ENCODE peak calls at places on chromosomes 13 and 19, in nine cellular contexts. One of them, this sample, is unnamed.

GRCh38 chr19:35212241-35212640 is 16.3 kb downstream of the FAM187B start:
- DNase-seq in stimulated activated CD4-positive, alpha-beta T cell treated with anti-CD3 and anti-CD28 coated beads, TNF-alpha, amount 100 ng/mL, for 1 hour: no peak
- DNase-seq in A172: no peak
- DNase-seq in activated CD4-positive, alpha-beta T cell treated with anti-CD3 and anti-CD28 coated beads for 36 hours: peak; percentile 12
- DNase-seq in NCI-H187: no peak
- DNase-seq in CD4-positive, alpha-beta T cell: no peak
- DNase-seq in HFF-Myc: no peak
- DNase-seq in activated T-cell treated with anti-CD3 and anti-CD28 coated beads for 1 hour: no peak
- DNase-seq in fibroblast of pulmonary artery: no peak
- DNase-seq in this sample: no peak

GRCh38 chr19:14536926-14537692 is 7.7 kb downstream of the TECR start:
- DNase-seq in stimulated activated CD4-positive, alpha-beta T cell treated with anti-CD3 and anti-CD28 coated beads, TNF-alpha, amount 100 ng/mL, for 1 hour: no peak
- DNase-seq in A172: peak; percentile 63
- DNase-seq in activated CD4-positive, alpha-beta T cell treated with anti-CD3 and anti-CD28 coated beads for 36 hours: peak; percentile 83
- DNase-seq in NCI-H187: peak; percentile 5
- DNase-seq in CD4-positive, alpha-beta T cell: peak; percentile 58
- DNase-seq in HFF-Myc: no peak
- DNase-seq in activated T-cell treated with anti-CD3 and anti-CD28 coated beads for 1 hour: no peak
- DNase-seq in fibroblast of pulmonary artery: peak; percentile 89
- DNase-seq in this sample: no peak

GRCh38 chr13:85314686-85315085 is 484.5 kb downstream of the SLITRK6 start:
- DNase-seq in stimulated activated CD4-positive, alpha-beta T cell treated with anti-CD3 and anti-CD28 coated beads, TNF-alpha, amount 100 ng/mL, for 1 hour: no peak
- DNase-seq in A172: no peak
- DNase-seq in activated CD4-positive, alpha-beta T cell treated with anti-CD3 and anti-CD28 coated beads for 36 hours: no peak
- DNase-seq in NCI-H187: no peak
- DNase-seq in CD4-positive, alpha-beta T cell: no peak
- DNase-seq in HFF-Myc: no peak
- DNase-seq in activated T-cell treated with anti-CD3 and anti-CD28 coated beads for 1 hour: no peak
- DNase-seq in fibroblast of pulmonary artery: no peak
- DNase-seq in this sample: peak; percentile 62

GRCh38 chr13:36344173-36344572 is 2.0 kb downstream of the SPART start:
- DNase-seq in stimulated activated CD4-positive, alpha-beta T cell treated with anti-CD3 and anti-CD28 coated beads, TNF-alpha, amount 100 ng/mL, for 1 hour: no peak
- DNase-seq in A172: no peak
- DNase-seq in activated CD4-positive, alpha-beta T cell treated with anti-CD3 and anti-CD28 coated beads for 36 hours: no peak
- DNase-seq in NCI-H187: no peak
- DNase-seq in CD4-positive, alpha-beta T cell: no peak
- DNase-seq in HFF-Myc: no peak
- DNase-seq in activated T-cell treated with anti-CD3 and anti-CD28 coated beads for 1 hour: no peak
- DNase-seq in fibroblast of pulmonary artery: peak; percentile 88
- DNase-seq in this sample: no peak

GRCh38 chr13:94470126-94470525 is 9.4 kb downstream of the DCT start:
- DNase-seq in stimulated activated CD4-positive, alpha-beta T cell treated with anti-CD3 and anti-CD28 coated beads, TNF-alpha, amount 100 ng/mL, for 1 hour: no peak
- DNase-seq in A172: no peak
- DNase-seq in activated CD4-positive, alpha-beta T cell treated with anti-CD3 and anti-CD28 coated beads for 36 hours: no peak
- DNase-seq in NCI-H187: no peak
- DNase-seq in CD4-positive, alpha-beta T cell: no peak
- DNase-seq in HFF-Myc: no peak
- DNase-seq in activated T-cell treated with anti-CD3 and anti-CD28 coated beads for 1 hour: no peak
- DNase-seq in fibroblast of pulmonary artery: no peak
- DNase-seq in this sample: no peak

GRCh38 chr13:101019126-101019525 is 344.5 kb upstream of the TMTC4 start:
- DNase-seq in stimulated activated CD4-positive, alpha-beta T cell treated with anti-CD3 and anti-CD28 coated beads, TNF-alpha, amount 100 ng/mL, for 1 hour: no peak
- DNase-seq in A172: no peak
- DNase-seq in activated CD4-positive, alpha-beta T cell treated with anti-CD3 and anti-CD28 coated beads for 36 hours: no peak
- DNase-seq in NCI-H187: no peak
- DNase-seq in CD4-positive, alpha-beta T cell: no peak
- DNase-seq in HFF-Myc: no peak
- DNase-seq in activated T-cell treated with anti-CD3 and anti-CD28 coated beads for 1 hour: no peak
- DNase-seq in fibroblast of pulmonary artery: no peak
- DNase-seq in this sample: no peak

GRCh38 chr13:45482571-45483173 is 17.9 kb downstream of the COG3 start:
- DNase-seq in stimulated activated CD4-positive, alpha-beta T cell treated with anti-CD3 and anti-CD28 coated beads, TNF-alpha, amount 100 ng/mL, for 1 hour: no peak
- DNase-seq in A172: no peak
- DNase-seq in activated CD4-positive, alpha-beta T cell treated with anti-CD3 and anti-CD28 coated beads for 36 hours: no peak
- DNase-seq in NCI-H187: no peak
- DNase-seq in CD4-positive, alpha-beta T cell: no peak
- DNase-seq in HFF-Myc: no peak
- DNase-seq in activated T-cell treated with anti-CD3 and anti-CD28 coated beads for 1 hour: no peak
- DNase-seq in fibroblast of pulmonary artery: peak; percentile 21
- DNase-seq in this sample: no peak

GRCh38 chr13:107553838-107554237 is 661.5 kb downstream of the LIG4 start:
- DNase-seq in stimulated activated CD4-positive, alpha-beta T cell treated with anti-CD3 and anti-CD28 coated beads, TNF-alpha, amount 100 ng/mL, for 1 hour: no peak
- DNase-seq in A172: no peak
- DNase-seq in activated CD4-positive, alpha-beta T cell treated with anti-CD3 and anti-CD28 coated beads for 36 hours: no peak
- DNase-seq in NCI-H187: no peak
- DNase-seq in CD4-positive, alpha-beta T cell: no peak
- DNase-seq in HFF-Myc: no peak
- DNase-seq in activated T-cell treated with anti-CD3 and anti-CD28 coated beads for 1 hour: no peak
- DNase-seq in fibroblast of pulmonary artery: no peak
- DNase-seq in this sample: peak; percentile 77

GRCh38 chr19:12840091-12841079 is 2.1 kb downstream of the MAST1 start:
- DNase-seq in stimulated activated CD4-positive, alpha-beta T cell treated with anti-CD3 and anti-CD28 coated beads, TNF-alpha, amount 100 ng/mL, for 1 hour: no peak
- DNase-seq in A172: peak; percentile 57
- DNase-seq in activated CD4-positive, alpha-beta T cell treated with anti-CD3 and anti-CD28 coated beads for 36 hours: peak; percentile 84
- DNase-seq in NCI-H187: peak; percentile 66
- DNase-seq in CD4-positive, alpha-beta T cell: no peak
- DNase-seq in HFF-Myc: peak; percentile 40
- DNase-seq in activated T-cell treated with anti-CD3 and anti-CD28 coated beads for 1 hour: no peak
- DNase-seq in fibroblast of pulmonary artery: peak; percentile 80
- DNase-seq in this sample: peak; percentile 57

GRCh38 chr19:38975214-38975860 is at the start of gene FBXO17:
- DNase-seq in stimulated activated CD4-positive, alpha-beta T cell treated with anti-CD3 and anti-CD28 coated beads, TNF-alpha, amount 100 ng/mL, for 1 hour: no peak
- DNase-seq in A172: peak; percentile 56
- DNase-seq in activated CD4-positive, alpha-beta T cell treated with anti-CD3 and anti-CD28 coated beads for 36 hours: no peak
- DNase-seq in NCI-H187: no peak
- DNase-seq in CD4-positive, alpha-beta T cell: no peak
- DNase-seq in HFF-Myc: no peak
- DNase-seq in activated T-cell treated with anti-CD3 and anti-CD28 coated beads for 1 hour: no peak
- DNase-seq in fibroblast of pulmonary artery: peak; percentile 67
- DNase-seq in this sample: no peak

GRCh38 chr13:74562381-74562780 is 428.2 kb upstream of the KLF12 start:
- DNase-seq in stimulated activated CD4-positive, alpha-beta T cell treated with anti-CD3 and anti-CD28 coated beads, TNF-alpha, amount 100 ng/mL, for 1 hour: no peak
- DNase-seq in A172: no peak
- DNase-seq in activated CD4-positive, alpha-beta T cell treated with anti-CD3 and anti-CD28 coated beads for 36 hours: no peak
- DNase-seq in NCI-H187: no peak
- DNase-seq in CD4-positive, alpha-beta T cell: no peak
- DNase-seq in HFF-Myc: no peak
- DNase-seq in activated T-cell treated with anti-CD3 and anti-CD28 coated beads for 1 hour: no peak
- DNase-seq in fibroblast of pulmonary artery: no peak
- DNase-seq in this sample: no peak

GRCh38 chr13:23966221-23966690 is 69.0 kb upstream of the C1QTNF9B start:
- DNase-seq in stimulated activated CD4-positive, alpha-beta T cell treated with anti-CD3 and anti-CD28 coated beads, TNF-alpha, amount 100 ng/mL, for 1 hour: no peak
- DNase-seq in A172: no peak
- DNase-seq in activated CD4-positive, alpha-beta T cell treated with anti-CD3 and anti-CD28 coated beads for 36 hours: no peak
- DNase-seq in NCI-H187: no peak
- DNase-seq in CD4-positive, alpha-beta T cell: no peak
- DNase-seq in HFF-Myc: no peak
- DNase-seq in activated T-cell treated with anti-CD3 and anti-CD28 coated beads for 1 hour: no peak
- DNase-seq in fibroblast of pulmonary artery: no peak
- DNase-seq in this sample: no peak

GRCh38 chr13:65638572-65639168 is 1591.5 kb downstream of the PCDH9 start:
- DNase-seq in stimulated activated CD4-positive, alpha-beta T cell treated with anti-CD3 and anti-CD28 coated beads, TNF-alpha, amount 100 ng/mL, for 1 hour: no peak
- DNase-seq in A172: peak; percentile 44
- DNase-seq in activated CD4-positive, alpha-beta T cell treated with anti-CD3 and anti-CD28 coated beads for 36 hours: no peak
- DNase-seq in NCI-H187: no peak
- DNase-seq in CD4-positive, alpha-beta T cell: no peak
- DNase-seq in HFF-Myc: peak; percentile 22
- DNase-seq in activated T-cell treated with anti-CD3 and anti-CD28 coated beads for 1 hour: no peak
- DNase-seq in fibroblast of pulmonary artery: peak; percentile 79
- DNase-seq in this sample: no peak

GRCh38 chr13:98405690-98406344 is 171.1 kb downstream of the STK24 start:
- DNase-seq in stimulated activated CD4-positive, alpha-beta T cell treated with anti-CD3 and anti-CD28 coated beads, TNF-alpha, amount 100 ng/mL, for 1 hour: no peak
- DNase-seq in A172: no peak
- DNase-seq in activated CD4-positive, alpha-beta T cell treated with anti-CD3 and anti-CD28 coated beads for 36 hours: no peak
- DNase-seq in NCI-H187: no peak
- DNase-seq in CD4-positive, alpha-beta T cell: no peak
- DNase-seq in HFF-Myc: no peak
- DNase-seq in activated T-cell treated with anti-CD3 and anti-CD28 coated beads for 1 hour: no peak
- DNase-seq in fibroblast of pulmonary artery: no peak
- DNase-seq in this sample: peak; percentile 60

GRCh38 chr13:97710797-97711196 is 242.7 kb upstream of the IPO5 start:
- DNase-seq in stimulated activated CD4-positive, alpha-beta T cell treated with anti-CD3 and anti-CD28 coated beads, TNF-alpha, amount 100 ng/mL, for 1 hour: no peak
- DNase-seq in A172: no peak
- DNase-seq in activated CD4-positive, alpha-beta T cell treated with anti-CD3 and anti-CD28 coated beads for 36 hours: no peak
- DNase-seq in NCI-H187: no peak
- DNase-seq in CD4-positive, alpha-beta T cell: no peak
- DNase-seq in HFF-Myc: no peak
- DNase-seq in activated T-cell treated with anti-CD3 and anti-CD28 coated beads for 1 hour: no peak
- DNase-seq in fibroblast of pulmonary artery: no peak
- DNase-seq in this sample: no peak

GRCh38 chr19:45906221-45906620 is 3.8 kb upstream of the MYPOP start:
- DNase-seq in stimulated activated CD4-positive, alpha-beta T cell treated with anti-CD3 and anti-CD28 coated beads, TNF-alpha, amount 100 ng/mL, for 1 hour: no peak
- DNase-seq in A172: no peak
- DNase-seq in activated CD4-positive, alpha-beta T cell treated with anti-CD3 and anti-CD28 coated beads for 36 hours: no peak
- DNase-seq in NCI-H187: no peak
- DNase-seq in CD4-positive, alpha-beta T cell: no peak
- DNase-seq in HFF-Myc: no peak
- DNase-seq in activated T-cell treated with anti-CD3 and anti-CD28 coated beads for 1 hour: no peak
- DNase-seq in fibroblast of pulmonary artery: peak; percentile 62
- DNase-seq in this sample: no peak

GRCh38 chr19:50258918-50259372 is 55.5 kb downstream of the MYH14 start:
- DNase-seq in stimulated activated CD4-positive, alpha-beta T cell treated with anti-CD3 and anti-CD28 coated beads, TNF-alpha, amount 100 ng/mL, for 1 hour: no peak
- DNase-seq in A172: peak; percentile 16
- DNase-seq in activated CD4-positive, alpha-beta T cell treated with anti-CD3 and anti-CD28 coated beads for 36 hours: peak; percentile 58
- DNase-seq in NCI-H187: no peak
- DNase-seq in CD4-positive, alpha-beta T cell: no peak
- DNase-seq in HFF-Myc: no peak
- DNase-seq in activated T-cell treated with anti-CD3 and anti-CD28 coated beads for 1 hour: no peak
- DNase-seq in fibroblast of pulmonary artery: no peak
- DNase-seq in this sample: no peak

GRCh38 chr13:65964672-65965071 is 1265.5 kb downstream of the PCDH9 start:
- DNase-seq in stimulated activated CD4-positive, alpha-beta T cell treated with anti-CD3 and anti-CD28 coated beads, TNF-alpha, amount 100 ng/mL, for 1 hour: no peak
- DNase-seq in A172: no peak
- DNase-seq in activated CD4-positive, alpha-beta T cell treated with anti-CD3 and anti-CD28 coated beads for 36 hours: no peak
- DNase-seq in NCI-H187: no peak
- DNase-seq in CD4-positive, alpha-beta T cell: no peak
- DNase-seq in HFF-Myc: no peak
- DNase-seq in activated T-cell treated with anti-CD3 and anti-CD28 coated beads for 1 hour: no peak
- DNase-seq in fibroblast of pulmonary artery: no peak
- DNase-seq in this sample: no peak

GRCh38 chr19:29268721-29269483 is 56.0 kb upstream of the UQCRFS1 start:
- DNase-seq in stimulated activated CD4-positive, alpha-beta T cell treated with anti-CD3 and anti-CD28 coated beads, TNF-alpha, amount 100 ng/mL, for 1 hour: no peak
- DNase-seq in A172: no peak
- DNase-seq in activated CD4-positive, alpha-beta T cell treated with anti-CD3 and anti-CD28 coated beads for 36 hours: no peak
- DNase-seq in NCI-H187: no peak
- DNase-seq in CD4-positive, alpha-beta T cell: no peak
- DNase-seq in HFF-Myc: no peak
- DNase-seq in activated T-cell treated with anti-CD3 and anti-CD28 coated beads for 1 hour: no peak
- DNase-seq in fibroblast of pulmonary artery: no peak
- DNase-seq in this sample: no peak

GRCh38 chr13:99500839-99501134 is 485 bp upstream of the TM9SF2 start:
- DNase-seq in stimulated activated CD4-positive, alpha-beta T cell treated with anti-CD3 and anti-CD28 coated beads, TNF-alpha, amount 100 ng/mL, for 1 hour: no peak
- DNase-seq in A172: no peak
- DNase-seq in activated CD4-positive, alpha-beta T cell treated with anti-CD3 and anti-CD28 coated beads for 36 hours: no peak
- DNase-seq in NCI-H187: no peak
- DNase-seq in CD4-positive, alpha-beta T cell: no peak
- DNase-seq in HFF-Myc: no peak
- DNase-seq in activated T-cell treated with anti-CD3 and anti-CD28 coated beads for 1 hour: no peak
- DNase-seq in fibroblast of pulmonary artery: no peak
- DNase-seq in this sample: no peak

GRCh38 chr13:21018220-21018619 is 43.2 kb downstream of the LATS2 start:
- DNase-seq in stimulated activated CD4-positive, alpha-beta T cell treated with anti-CD3 and anti-CD28 coated beads, TNF-alpha, amount 100 ng/mL, for 1 hour: no peak
- DNase-seq in A172: no peak
- DNase-seq in activated CD4-positive, alpha-beta T cell treated with anti-CD3 and anti-CD28 coated beads for 36 hours: no peak
- DNase-seq in NCI-H187: no peak
- DNase-seq in CD4-positive, alpha-beta T cell: no peak
- DNase-seq in HFF-Myc: no peak
- DNase-seq in activated T-cell treated with anti-CD3 and anti-CD28 coated beads for 1 hour: no peak
- DNase-seq in fibroblast of pulmonary artery: no peak
- DNase-seq in this sample: no peak

GRCh38 chr13:73133536-73133935 is 74.7 kb downstream of the KLF5 start:
- DNase-seq in stimulated activated CD4-positive, alpha-beta T cell treated with anti-CD3 and anti-CD28 coated beads, TNF-alpha, amount 100 ng/mL, for 1 hour: no peak
- DNase-seq in A172: peak; percentile 32
- DNase-seq in activated CD4-positive, alpha-beta T cell treated with anti-CD3 and anti-CD28 coated beads for 36 hours: no peak
- DNase-seq in NCI-H187: no peak
- DNase-seq in CD4-positive, alpha-beta T cell: no peak
- DNase-seq in HFF-Myc: no peak
- DNase-seq in activated T-cell treated with anti-CD3 and anti-CD28 coated beads for 1 hour: no peak
- DNase-seq in fibroblast of pulmonary artery: no peak
- DNase-seq in this sample: no peak

GRCh38 chr13:62747629-62748028 is 1332.0 kb upstream of the PCDH20 start:
- DNase-seq in stimulated activated CD4-positive, alpha-beta T cell treated with anti-CD3 and anti-CD28 coated beads, TNF-alpha, amount 100 ng/mL, for 1 hour: no peak
- DNase-seq in A172: peak; percentile 61
- DNase-seq in activated CD4-positive, alpha-beta T cell treated with anti-CD3 and anti-CD28 coated beads for 36 hours: no peak
- DNase-seq in NCI-H187: no peak
- DNase-seq in CD4-positive, alpha-beta T cell: no peak
- DNase-seq in HFF-Myc: peak; percentile 1
- DNase-seq in activated T-cell treated with anti-CD3 and anti-CD28 coated beads for 1 hour: no peak
- DNase-seq in fibroblast of pulmonary artery: no peak
- DNase-seq in this sample: no peak

GRCh38 chr13:52847682-52848432 is 583 bp downstream of the PCDH8 start:
- DNase-seq in stimulated activated CD4-positive, alpha-beta T cell treated with anti-CD3 and anti-CD28 coated beads, TNF-alpha, amount 100 ng/mL, for 1 hour: no peak
- DNase-seq in A172: no peak
- DNase-seq in activated CD4-positive, alpha-beta T cell treated with anti-CD3 and anti-CD28 coated beads for 36 hours: no peak
- DNase-seq in NCI-H187: no peak
- DNase-seq in CD4-positive, alpha-beta T cell: no peak
- DNase-seq in HFF-Myc: no peak
- DNase-seq in activated T-cell treated with anti-CD3 and anti-CD28 coated beads for 1 hour: no peak
- DNase-seq in fibroblast of pulmonary artery: no peak
- DNase-seq in this sample: no peak

GRCh38 chr19:7789447-7789846 is 26.4 kb downstream of the CLEC4M start:
- DNase-seq in stimulated activated CD4-positive, alpha-beta T cell treated with anti-CD3 and anti-CD28 coated beads, TNF-alpha, amount 100 ng/mL, for 1 hour: peak; percentile 24
- DNase-seq in A172: no peak
- DNase-seq in activated CD4-positive, alpha-beta T cell treated with anti-CD3 and anti-CD28 coated beads for 36 hours: peak; percentile 48
- DNase-seq in NCI-H187: no peak
- DNase-seq in CD4-positive, alpha-beta T cell: peak; percentile 39
- DNase-seq in HFF-Myc: no peak
- DNase-seq in activated T-cell treated with anti-CD3 and anti-CD28 coated beads for 1 hour: peak; percentile 34
- DNase-seq in fibroblast of pulmonary artery: no peak
- DNase-seq in this sample: no peak

GRCh38 chr19:17953869-17954268 is 13.0 kb upstream of the KCNN1 start:
- DNase-seq in stimulated activated CD4-positive, alpha-beta T cell treated with anti-CD3 and anti-CD28 coated beads, TNF-alpha, amount 100 ng/mL, for 1 hour: no peak
- DNase-seq in A172: no peak
- DNase-seq in activated CD4-positive, alpha-beta T cell treated with anti-CD3 and anti-CD28 coated beads for 36 hours: no peak
- DNase-seq in NCI-H187: no peak
- DNase-seq in CD4-positive, alpha-beta T cell: no peak
- DNase-seq in HFF-Myc: no peak
- DNase-seq in activated T-cell treated with anti-CD3 and anti-CD28 coated beads for 1 hour: no peak
- DNase-seq in fibroblast of pulmonary artery: no peak
- DNase-seq in this sample: no peak

GRCh38 chr19:21680026-21680425 is 87.4 kb downstream of the ZNF100 start:
- DNase-seq in stimulated activated CD4-positive, alpha-beta T cell treated with anti-CD3 and anti-CD28 coated beads, TNF-alpha, amount 100 ng/mL, for 1 hour: no peak
- DNase-seq in A172: no peak
- DNase-seq in activated CD4-positive, alpha-beta T cell treated with anti-CD3 and anti-CD28 coated beads for 36 hours: no peak
- DNase-seq in NCI-H187: no peak
- DNase-seq in CD4-positive, alpha-beta T cell: no peak
- DNase-seq in HFF-Myc: no peak
- DNase-seq in activated T-cell treated with anti-CD3 and anti-CD28 coated beads for 1 hour: no peak
- DNase-seq in fibroblast of pulmonary artery: no peak
- DNase-seq in this sample: no peak

GRCh38 chr13:110448230-110448629 is 113.3 kb downstream of the RAB20 start:
- DNase-seq in stimulated activated CD4-positive, alpha-beta T cell treated with anti-CD3 and anti-CD28 coated beads, TNF-alpha, amount 100 ng/mL, for 1 hour: no peak
- DNase-seq in A172: peak; percentile 93
- DNase-seq in activated CD4-positive, alpha-beta T cell treated with anti-CD3 and anti-CD28 coated beads for 36 hours: no peak
- DNase-seq in NCI-H187: no peak
- DNase-seq in CD4-positive, alpha-beta T cell: no peak
- DNase-seq in HFF-Myc: no peak
- DNase-seq in activated T-cell treated with anti-CD3 and anti-CD28 coated beads for 1 hour: no peak
- DNase-seq in fibroblast of pulmonary artery: peak; percentile 59
- DNase-seq in this sample: no peak

GRCh38 chr19:54481326-54481930 is 8.3 kb upstream of the CDC42EP5 start:
- DNase-seq in stimulated activated CD4-positive, alpha-beta T cell treated with anti-CD3 and anti-CD28 coated beads, TNF-alpha, amount 100 ng/mL, for 1 hour: no peak
- DNase-seq in A172: peak; percentile 53
- DNase-seq in activated CD4-positive, alpha-beta T cell treated with anti-CD3 and anti-CD28 coated beads for 36 hours: peak; percentile 53
- DNase-seq in NCI-H187: no peak
- DNase-seq in CD4-positive, alpha-beta T cell: peak; percentile 22
- DNase-seq in HFF-Myc: no peak
- DNase-seq in activated T-cell treated with anti-CD3 and anti-CD28 coated beads for 1 hour: no peak
- DNase-seq in fibroblast of pulmonary artery: peak; percentile 63
- DNase-seq in this sample: peak; percentile 40

GRCh38 chr19:33241091-33241529 is 15.5 kb upstream of the SLC7A10 start:
- DNase-seq in stimulated activated CD4-positive, alpha-beta T cell treated with anti-CD3 and anti-CD28 coated beads, TNF-alpha, amount 100 ng/mL, for 1 hour: no peak
- DNase-seq in A172: no peak
- DNase-seq in activated CD4-positive, alpha-beta T cell treated with anti-CD3 and anti-CD28 coated beads for 36 hours: no peak
- DNase-seq in NCI-H187: no peak
- DNase-seq in CD4-positive, alpha-beta T cell: no peak
- DNase-seq in HFF-Myc: no peak
- DNase-seq in activated T-cell treated with anti-CD3 and anti-CD28 coated beads for 1 hour: no peak
- DNase-seq in fibroblast of pulmonary artery: no peak
- DNase-seq in this sample: no peak

GRCh38 chr13:100465558-100465957 is 123.0 kb downstream of the GGACT start:
- DNase-seq in stimulated activated CD4-positive, alpha-beta T cell treated with anti-CD3 and anti-CD28 coated beads, TNF-alpha, amount 100 ng/mL, for 1 hour: no peak
- DNase-seq in A172: no peak
- DNase-seq in activated CD4-positive, alpha-beta T cell treated with anti-CD3 and anti-CD28 coated beads for 36 hours: no peak
- DNase-seq in NCI-H187: no peak
- DNase-seq in CD4-positive, alpha-beta T cell: no peak
- DNase-seq in HFF-Myc: no peak
- DNase-seq in activated T-cell treated with anti-CD3 and anti-CD28 coated beads for 1 hour: no peak
- DNase-seq in fibroblast of pulmonary artery: no peak
- DNase-seq in this sample: no peak